ENCODE peak calls at places on chromosomes 4 and X, in eight cellular contexts. P is CD8-positive, alpha-beta T cell; S is NCI-H748 treated with DMSO at 0.1 percent for 48 hours; T is lower leg skin; B is SK-MEL-5; L is NCI-H2081; Q is G401; E is posterior vena cava. D is an unnamed sample.

GRCh38 chr4:41575665-41576064 is 37.7 kb downstream of the LIMCH1 start:
- DNase-seq in B (peak), T (no peak), S (no peak), P (no peak), L (no peak), E (no peak), Q (no peak), D (no peak)

GRCh38 chrX:39253551-39253950 is 452.3 kb downstream of the MID1IP1 start:
- DNase-seq in S (no peak), L (no peak), P (no peak), Q (no peak), T (no peak), B (no peak), E (no peak), D (no peak)

GRCh38 chr4:40722576-40723161 is 27.1 kb upstream of the NSUN7 start:
- DNase-seq in L (no peak), T (no peak), Q (no peak), P (no peak), B (no peak), S (no peak), E (no peak), D (no peak)

GRCh38 chrX:86023806-86024205 is 23.6 kb downstream of the CHM start:
- DNase-seq in L (no peak), B (no peak), Q (no peak), S (no peak), P (no peak), T (no peak), E (no peak), D (no peak)

GRCh38 chrX:115948018-115948923 is 222.3 kb upstream of the AGTR2 start:
- DNase-seq in P (no peak), T (no peak), B (peak), L (no peak), E (no peak), S (no peak), Q (peak), D (peak)

GRCh38 chrX:73563740-73564073 is 710 bp downstream of the CHIC1 start:
- DNase-seq in T (no peak), L (no peak), Q (peak), B (peak), E (no peak), P (no peak), S (peak), D (no peak)

GRCh38 chrX:56800801-56801200 is 71.8 kb downstream of the NBDY start:
- DNase-seq in Q (no peak), T (no peak), S (no peak), B (no peak), E (peak), P (peak), L (no peak), D (no peak)

GRCh38 chr4:37246891-37247290 is 2.3 kb downstream of the NWD2 start:
- DNase-seq in L (peak), P (no peak), S (no peak), B (no peak), Q (no peak), T (no peak), E (no peak), D (no peak)

GRCh38 chrX:140866446-140866845 is 135.9 kb upstream of the SPANXB1 start:
- DNase-seq in Q (no peak), B (no peak), E (no peak), S (no peak), T (no peak), L (no peak), P (no peak), D (no peak)

GRCh38 chr4:139556735-139557505 is 901 bp upstream of the SETD7 start:
- DNase-seq in E (peak), T (peak), S (peak), Q (peak), P (peak), B (no peak), L (peak), D (peak)

GRCh38 chr4:82833696-82834313 is 35.2 kb upstream of the SCD5 start:
- DNase-seq in B (no peak), P (no peak), E (no peak), S (no peak), T (no peak), Q (no peak), L (no peak), D (no peak)

GRCh38 chrX:69263421-69263820 is 98.2 kb upstream of the PJA1 start:
- DNase-seq in B (no peak), L (no peak), S (no peak), E (no peak), Q (no peak), P (no peak), T (peak), D (no peak)

GRCh38 chr4:185004562-185005208 is 13.6 kb upstream of the HELT start:
- DNase-seq in T (peak), E (peak), P (no peak), B (peak), Q (peak), S (no peak), L (no peak), D (no peak)

GRCh38 chr4:128390475-128390996 is 102.9 kb upstream of the PGRMC2 start:
- DNase-seq in P (no peak), E (no peak), L (no peak), Q (no peak), S (no peak), B (no peak), T (no peak), D (no peak)

GRCh38 chrX:103356023-103356798 is at the start of gene TCEAL9:
- DNase-seq in L (peak), P (no peak), E (peak), B (peak), T (no peak), Q (peak), S (peak), D (no peak)

GRCh38 chr4:3290889-3291321 is 1.9 kb upstream of the RGS12 start:
- DNase-seq in P (peak), T (peak), L (no peak), S (no peak), B (no peak), Q (peak), E (no peak), D (peak)

GRCh38 chrX:45765281-45765680 is 564.6 kb upstream of the DIPK2B start:
- DNase-seq in P (no peak), B (no peak), L (no peak), T (no peak), S (no peak), E (no peak), Q (no peak), D (no peak)

GRCh38 chrX:136112781-136113180 is 34.6 kb upstream of the FHL1 start:
- DNase-seq in B (no peak), E (no peak), S (no peak), L (no peak), T (no peak), P (no peak), Q (no peak), D (no peak)

GRCh38 chr4:111697176-111697962 is 447.9 kb upstream of the FAM241A start:
- DNase-seq in P (no peak), E (no peak), S (no peak), B (no peak), Q (no peak), T (no peak), L (no peak), D (no peak)

GRCh38 chr4:121139533-121140222 is 24.4 kb downstream of the TNIP3 start:
- DNase-seq in B (no peak), P (no peak), L (no peak), S (no peak), E (no peak), T (no peak), Q (no peak), D (no peak)

GRCh38 chr4:18020145-18020670 is 1.3 kb downstream of the LCORL start:
- DNase-seq in T (no peak), E (no peak), L (no peak), Q (peak), P (no peak), B (peak), S (no peak), D (no peak)

GRCh38 chr4:6525474-6525873 is 49.5 kb upstream of the MAN2B2 start:
- DNase-seq in Q (no peak), S (no peak), E (no peak), T (no peak), P (no peak), L (no peak), B (no peak), D (no peak)

GRCh38 chrX:134484039-134484438 is 24.1 kb downstream of the HPRT1 start:
- DNase-seq in B (peak), P (no peak), T (no peak), L (peak), S (peak), Q (peak), E (no peak), D (no peak)

GRCh38 chrX:135416546-135416945 is 5.2 kb upstream of the SMIM10L2A start:
- DNase-seq in S (no peak), B (no peak), P (no peak), L (no peak), Q (no peak), E (no peak), T (no peak), D (no peak)

GRCh38 chr4:119746951-119747350 is 118.3 kb upstream of the PDE5A start:
- DNase-seq in L (no peak), Q (no peak), T (no peak), S (no peak), B (no peak), P (no peak), E (no peak), D (no peak)

GRCh38 chrX:53594354-53594753 is 92.2 kb downstream of the HUWE1 start:
- DNase-seq in E (no peak), P (no peak), B (peak), S (no peak), T (no peak), Q (no peak), L (no peak), D (no peak)

GRCh38 chr4:182022899-182023298 is 220.3 kb upstream of the TENM3 start:
- DNase-seq in Q (no peak), S (peak), E (no peak), T (no peak), B (no peak), L (peak), P (no peak), D (no peak)

GRCh38 chr4:38106301-38106700 is 146.1 kb downstream of the PTTG2 start:
- DNase-seq in B (no peak), L (no peak), P (no peak), S (no peak), T (no peak), Q (no peak), E (no peak), D (no peak)